ENCODE peak calls at places on chromosomes 6 and 20, in seven cellular contexts. N is sigmoid colon, X is IMR-90, D is lung, Z is colonic mucosa, Y is NB4, S is AG04450. W is an unnamed sample.

GRCh38 chr6:96783307-96783706 is 54.0 kb downstream of the GPR63 start:
- DNase-seq in Y (no peak), Z (no peak), N (no peak), D (no peak), S (no peak), X (no peak), W (no peak)

GRCh38 chr6:103236923-103237322 is 1622.8 kb downstream of the HACE1 start:
- DNase-seq in X (no peak), S (no peak), N (no peak), Z (no peak), D (no peak), Y (no peak), W (no peak)

GRCh38 chr6:3394671-3395070 is 62.2 kb downstream of the SLC22A23 start:
- DNase-seq in S (no peak), Z (no peak), X (no peak), D (no peak), N (peak; percentile 53), Y (no peak), W (no peak)

GRCh38 chr6:38867726-38868125 is 152.6 kb downstream of the DNAH8 start:
- DNase-seq in Y (no peak), N (no peak), X (no peak), Z (no peak), D (no peak), S (no peak), W (no peak)

GRCh38 chr6:130778946-130779657 is 48.1 kb upstream of the SMLR1 start:
- DNase-seq in N (no peak), X (peak; percentile 79), Z (no peak), D (no peak), S (peak; percentile 36), Y (peak; percentile 37), W (no peak)

GRCh38 chr6:24223131-24223715 is 97.2 kb downstream of the NRSN1 start:
- DNase-seq in S (no peak), X (no peak), Y (no peak), D (no peak), Z (no peak), N (no peak), W (no peak)

GRCh38 chr6:168376811-168377480 is 57.4 kb upstream of the DACT2 start:
- DNase-seq in D (no peak), S (no peak), N (peak; percentile 59), Z (peak; percentile 44), X (no peak), Y (no peak), W (no peak)

GRCh38 chr6:127367023-127367375 is 23.6 kb upstream of the ECHDC1 start:
- DNase-seq in Y (no peak), X (peak; percentile 21), Z (no peak), D (no peak), S (no peak), N (no peak), W (no peak)

GRCh38 chr6:112015725-112016124 is 38.2 kb upstream of the CCN6 start:
- DNase-seq in X (no peak), Z (no peak), Y (no peak), N (no peak), D (no peak), S (no peak), W (no peak)

GRCh38 chr6:125748534-125749111 is 809 bp upstream of the HEY2 start:
- DNase-seq in D (no peak), X (peak; percentile 10), Z (peak; percentile 21), S (no peak), N (no peak), Y (peak; percentile 43), W (peak; percentile 20)

GRCh38 chr20:47907031-47907670 is 121.9 kb upstream of the SULF2 start:
- DNase-seq in X (no peak), Z (no peak), S (no peak), D (no peak), Y (no peak), N (no peak), W (no peak)

GRCh38 chr20:24720957-24721356 is 228.1 kb upstream of the CST7 start:
- DNase-seq in D (no peak), Z (no peak), X (no peak), S (no peak), Y (no peak), N (no peak), W (no peak)

GRCh38 chr20:33443006-33443511 is 504 bp downstream of the SNTA1 start:
- DNase-seq in N (peak; percentile 73), Z (peak; percentile 29), Y (no peak), S (no peak), D (no peak), X (no peak), W (no peak)

GRCh38 chr6:122947355-122947754 is 48.7 kb upstream of the CLVS2 start:
- DNase-seq in D (no peak), N (no peak), Z (no peak), S (no peak), Y (peak; percentile 5), X (no peak), W (peak; percentile 23)

GRCh38 chr20:25860531-25861150 is 164.0 kb upstream of the ZNF337 start:
- DNase-seq in S (no peak), Z (no peak), D (no peak), N (no peak), X (no peak), Y (no peak), W (no peak)

GRCh38 chr6:77880501-77880900 is 227.7 kb downstream of the MEI4 start:
- DNase-seq in N (no peak), X (no peak), Z (no peak), Y (no peak), S (no peak), D (no peak), W (no peak)

GRCh38 chr6:157853018-157853805 is 30.2 kb downstream of the SNX9 start:
- DNase-seq in S (no peak), Z (no peak), N (no peak), Y (no peak), X (no peak), D (no peak), W (no peak)

GRCh38 chr20:11891081-11891826 is 26.4 kb upstream of the BTBD3 start:
- DNase-seq in Y (peak; percentile 86), D (peak; percentile 41), Z (peak; percentile 63), N (peak; percentile 75), X (peak; percentile 34), S (no peak), W (peak; percentile 48)

GRCh38 chr20:50534567-50534966 is 24.4 kb downstream of the PTPN1 start:
- DNase-seq in Y (peak; percentile 31), D (peak; percentile 59), N (no peak), Z (no peak), X (peak; percentile 87), S (peak; percentile 58), W (no peak)

GRCh38 chr6:163602851-163603250 is 188.3 kb downstream of the QKI start:
- DNase-seq in X (no peak), N (no peak), D (no peak), Z (no peak), S (no peak), Y (no peak), W (no peak)

DNA sequence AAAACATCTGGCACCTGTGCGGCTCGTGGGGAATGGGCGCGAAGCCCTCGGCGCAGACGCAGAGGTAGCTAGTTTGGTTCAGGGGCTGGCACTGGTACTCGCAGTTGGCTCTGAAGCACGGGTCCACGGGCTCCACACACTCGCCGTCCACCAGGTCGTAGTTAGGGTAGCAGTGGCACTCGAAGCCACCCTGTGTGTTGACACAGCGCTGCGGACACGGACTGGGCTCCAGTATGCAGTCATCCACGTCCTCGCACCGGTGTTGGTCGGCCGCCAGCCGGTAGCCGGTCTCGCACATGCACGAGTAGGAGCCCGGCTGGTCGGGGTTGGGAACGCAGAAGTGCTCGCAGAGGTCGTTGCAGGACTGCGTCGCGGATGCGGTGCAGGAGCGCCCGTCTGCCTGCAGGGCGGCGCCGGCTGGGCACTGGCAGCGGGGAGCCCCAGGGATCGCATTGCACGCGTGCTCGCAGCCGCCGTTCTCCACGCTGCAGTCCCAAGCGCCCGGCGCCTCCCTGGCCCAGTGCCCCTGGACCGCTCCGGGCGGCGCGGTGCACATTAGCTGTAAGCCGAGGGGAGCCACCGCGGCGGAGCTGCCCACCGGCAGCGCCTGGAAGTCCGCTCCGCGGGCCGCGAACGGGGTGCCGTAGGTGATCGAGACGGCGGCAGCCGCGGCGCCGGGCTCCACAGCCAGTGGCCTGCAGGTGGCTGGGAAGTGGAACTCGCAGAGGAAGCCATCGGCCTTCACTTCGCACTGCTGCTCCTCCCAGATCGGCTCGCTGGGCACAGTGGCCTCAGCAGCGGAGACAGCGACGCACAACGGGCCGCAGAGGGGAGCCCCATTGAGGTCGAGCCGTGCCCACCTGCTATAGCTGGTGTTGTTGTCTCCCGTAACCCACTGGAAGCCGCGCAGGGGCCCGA is 930 bp downstream of the THBD start:
- DNase-seq in Y (peak; percentile 89), D (peak; percentile 71), Z (peak; percentile 32), N (peak; percentile 75), X (peak; percentile 1), S (no peak), W (peak; percentile 14)
- TF ChIP-seq CTCF in Y (peak; percentile 68), D (peak; percentile 15), Z (peak; percentile 25), N (no peak), X (peak; percentile 16), S (peak; percentile 35), W (peak; percentile 59)

DNA sequence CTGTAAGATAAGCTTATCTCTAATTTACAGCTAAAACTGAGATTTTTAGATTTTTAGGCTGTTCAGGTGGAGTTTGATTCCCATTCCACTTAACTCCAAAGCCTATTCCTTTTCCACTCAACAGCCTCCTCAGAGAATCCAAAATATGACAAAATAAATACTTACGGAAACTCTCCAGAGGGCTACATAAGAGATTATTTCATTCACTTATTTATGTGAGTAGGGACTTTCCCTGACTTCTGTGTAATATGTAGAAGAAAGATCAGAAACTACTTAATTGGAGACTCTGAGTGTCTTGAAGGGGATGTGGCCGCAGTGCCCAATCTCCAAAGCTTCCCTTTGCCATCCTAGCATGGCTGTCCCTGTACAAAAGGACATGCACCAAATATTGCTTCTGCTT is 72.1 kb upstream of the ISM1 start:
- DNase-seq in D (no peak), Y (no peak), N (no peak), S (no peak), X (no peak), Z (no peak), W (no peak)
- TF ChIP-seq CTCF in D (no peak), Y (no peak), N (no peak), S (no peak), X (no peak), Z (no peak), W (no peak)

GRCh38 chr6:84967389-84967788 is 203.0 kb upstream of the TBX18 start:
- DNase-seq in S (peak; percentile 3), Y (peak; percentile 62), N (no peak), X (peak; percentile 15), Z (no peak), D (no peak), W (peak; percentile 42)
- TF ChIP-seq CTCF in S (peak; percentile 51), Y (peak; percentile 69), N (no peak), X (peak; percentile 49), Z (no peak), D (no peak), W (peak; percentile 65)

DNA sequence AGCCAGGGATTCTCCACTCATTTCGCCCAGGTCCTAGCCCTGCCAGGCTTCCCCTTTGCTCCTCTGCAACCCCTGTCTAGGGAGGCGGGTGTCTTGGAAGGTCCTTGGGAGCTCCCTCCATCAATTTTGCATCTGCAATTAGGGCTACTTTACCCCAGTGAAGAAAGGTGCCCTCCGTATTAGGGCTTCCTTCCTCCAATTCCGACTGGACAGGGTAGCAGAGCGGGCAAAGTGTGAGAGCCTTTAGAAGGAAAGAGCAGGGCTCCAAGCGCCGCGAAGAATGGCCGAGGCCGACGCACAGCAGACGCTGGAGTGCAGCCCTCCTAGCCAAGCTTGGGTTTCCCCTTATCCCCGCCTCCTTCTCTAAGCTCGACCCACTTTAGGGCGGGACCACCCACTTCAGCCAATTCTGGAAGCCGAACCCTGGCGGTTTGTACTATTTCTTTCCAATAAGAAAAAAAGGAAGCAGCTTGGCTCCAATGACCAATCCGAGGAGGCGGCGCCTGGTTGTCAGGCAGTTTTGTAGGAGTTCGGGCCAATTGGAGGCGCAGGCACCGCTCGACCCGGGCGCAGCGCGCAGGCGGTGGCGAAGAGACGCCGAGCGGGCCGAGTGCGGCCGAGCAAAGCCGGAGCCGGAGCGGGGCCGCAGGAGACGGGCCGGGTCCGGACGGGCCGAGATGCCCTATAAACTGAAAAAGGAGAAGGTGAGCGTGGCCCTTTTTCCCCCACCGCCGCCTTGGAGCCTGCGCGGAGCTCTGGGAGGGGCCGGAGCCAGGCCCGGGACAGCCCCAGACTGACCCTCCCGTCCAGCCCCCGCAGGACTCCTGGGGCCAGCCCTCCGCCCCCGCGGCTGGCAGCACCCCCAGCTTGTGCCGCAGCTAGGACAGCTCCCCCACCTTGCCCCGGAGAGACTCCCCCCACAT is at the start of gene PPP2R5D:
- DNase-seq in Z (peak; percentile 98), N (peak; percentile 99), D (peak; percentile 99), S (peak; percentile 96), X (peak; percentile 99), Y (peak; percentile 99), W (peak; percentile 92)
- TF ChIP-seq CTCF in Z (no peak), N (no peak), D (no peak), S (no peak), X (no peak), Y (no peak), W (no peak)